ENCODE peak calls at places on chromosomes 12 and 14, in seven cellular contexts. A is dorsolateral prefrontal cortex; T is fibroblast of lung; W is HL-60; F is PC-3; G is CD8-positive, alpha-beta T cell; P is SK-N-SH. R is an unnamed sample.

GRCh38 chr14:91496790-91497189 is 13.3 kb downstream of the PPP4R3A start:
- DNase-seq in T (no peak), A (no peak), F (no peak), P (no peak), W (no peak), G (no peak), R (peak; percentile 23)

GRCh38 chr14:95465358-95465757 is 51.1 kb downstream of the SYNE3 start:
- DNase-seq in P (no peak), G (no peak), F (no peak), W (no peak), T (no peak), A (no peak), R (no peak)

GRCh38 chr12:47938093-47938492 is 25.3 kb upstream of the TMEM106C start:
- DNase-seq in W (no peak), A (no peak), F (peak; percentile 44), T (peak; percentile 50), G (no peak), P (no peak), R (peak; percentile 49)

GRCh38 chr14:92785601-92786426 is 8.3 kb upstream of the GOLGA5 start:
- DNase-seq in T (peak; percentile 92), W (no peak), F (peak; percentile 53), A (no peak), G (no peak), P (no peak), R (peak; percentile 79)

GRCh38 chr12:55726911-55727310 is 1.9 kb downstream of the CD63 start:
- DNase-seq in A (no peak), F (no peak), W (no peak), P (no peak), G (no peak), T (no peak), R (no peak)

GRCh38 chr12:79891506-79892162 is 43.3 kb downstream of the PPP1R12A start:
- DNase-seq in P (no peak), A (no peak), T (peak; percentile 17), G (no peak), F (no peak), W (no peak), R (no peak)

GRCh38 chr12:43968736-43969135 is 132.9 kb downstream of the TMEM117 start:
- DNase-seq in F (no peak), P (no peak), G (no peak), T (no peak), A (no peak), W (no peak), R (no peak)

GRCh38 chr12:33795536-33795935 is 226.8 kb upstream of the ALG10 start:
- DNase-seq in T (peak; percentile 23), W (no peak), G (no peak), P (no peak), A (no peak), F (peak; percentile 82), R (peak; percentile 29)

GRCh38 chr14:76352639-76353281 is 23.2 kb upstream of the ESRRB start:
- DNase-seq in W (peak; percentile 6), A (no peak), G (peak; percentile 36), T (peak; percentile 39), F (peak; percentile 30), P (peak; percentile 90), R (no peak)

GRCh38 chr12:29264424-29264823 is 115.3 kb downstream of the FAR2 start:
- DNase-seq in G (no peak), T (no peak), F (no peak), P (no peak), A (no peak), W (no peak), R (no peak)

GRCh38 chr14:95531473-95531872 is 3.4 kb upstream of the GLRX5 start:
- DNase-seq in F (peak; percentile 80), G (no peak), W (no peak), P (no peak), T (peak; percentile 85), A (no peak), R (peak; percentile 95)

GRCh38 chr12:45170456-45171042 is 45.3 kb upstream of the ANO6 start:
- DNase-seq in F (peak; percentile 85), W (peak; percentile 47), G (peak; percentile 69), P (peak; percentile 67), T (peak; percentile 64), A (peak; percentile 67), R (peak; percentile 63)

GRCh38 chr12:113118142-113118541 is 17.4 kb downstream of the RASAL1 start:
- DNase-seq in F (no peak), P (no peak), G (no peak), A (no peak), W (no peak), T (no peak), R (no peak)

GRCh38 chr12:89862511-89863331 is 154.1 kb upstream of the ATP2B1 start:
- DNase-seq in P (no peak), F (no peak), T (no peak), A (no peak), W (peak; percentile 55), G (peak; percentile 33), R (no peak)

GRCh38 chr12:124500232-124501079 is 67.0 kb downstream of the NCOR2 start:
- DNase-seq in W (no peak), G (no peak), F (peak; percentile 23), A (no peak), T (peak; percentile 92), P (no peak), R (peak; percentile 49)

GRCh38 chr14:100294213-100294962 is 11.9 kb downstream of the SLC25A29 start:
- DNase-seq in P (no peak), W (no peak), T (no peak), A (peak; percentile 43), F (no peak), G (no peak), R (no peak)

GRCh38 chr12:288687-289086 is 26.1 kb upstream of the SLC6A13 start:
- DNase-seq in A (no peak), P (no peak), T (peak; percentile 76), G (no peak), W (no peak), F (no peak), R (peak; percentile 77)

GRCh38 chr12:96471368-96472040 is 17.9 kb upstream of the CFAP54 start:
- DNase-seq in T (peak; percentile 88), W (no peak), A (no peak), F (peak; percentile 72), P (no peak), G (no peak), R (peak; percentile 69)

GRCh38 chr12:7142057-7142644 is 12.0 kb downstream of the CLSTN3 start:
- DNase-seq in A (no peak), F (peak; percentile 58), W (no peak), T (peak; percentile 11), G (peak; percentile 60), P (peak; percentile 66), R (peak; percentile 31)

GRCh38 chr12:120060196-120060595 is 56.4 kb downstream of the RAB35 start:
- DNase-seq in T (no peak), P (no peak), W (no peak), A (no peak), G (no peak), F (no peak), R (peak; percentile 60)

GRCh38 chr12:92602930-92603623 is 99.7 kb upstream of the PLEKHG7 start:
- DNase-seq in P (no peak), F (peak; percentile 37), A (no peak), G (no peak), W (no peak), T (peak; percentile 40), R (peak; percentile 61)

GRCh38 chr14:73995977-73996378 is 23.1 kb downstream of the ENTPD5 start:
- DNase-seq in F (no peak), T (no peak), P (no peak), W (no peak), G (no peak), A (no peak), R (no peak)

GRCh38 chr14:35985504-35986218 is 159.5 kb downstream of the BRMS1L start:
- DNase-seq in W (no peak), T (no peak), F (no peak), A (no peak), G (no peak), P (no peak), R (no peak)

GRCh38 chr14:35576260-35576659 is 42.3 kb downstream of the INSM2 start:
- DNase-seq in W (no peak), F (no peak), T (peak; percentile 14), G (no peak), P (no peak), A (no peak), R (peak; percentile 3)

DNA sequence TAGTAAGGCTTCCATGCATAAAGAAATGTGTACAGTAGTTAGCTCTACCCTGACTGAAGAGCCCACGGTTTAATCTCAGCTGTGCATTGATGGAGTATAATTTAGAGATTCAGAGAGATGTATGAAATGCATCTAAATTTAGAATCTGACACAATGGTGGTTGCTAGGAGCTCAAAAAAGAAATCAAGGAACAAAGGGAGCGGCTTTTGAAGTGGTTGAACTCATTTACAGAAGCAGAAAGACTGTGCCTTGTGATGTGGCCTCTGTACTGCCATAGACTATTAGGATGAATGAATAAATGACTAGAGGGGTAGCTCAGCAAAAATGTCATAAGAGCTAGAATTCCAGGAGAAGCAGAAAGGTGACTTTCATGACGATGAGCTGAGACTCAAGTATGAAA is 838.5 kb downstream of the RPS29 start:
- DNase-seq in P (no peak), G (no peak), F (no peak), T (no peak), W (no peak), A (no peak), R (no peak)
- H3K4me3 ChIP-seq in P (no peak overlapping the region), G (no peak overlapping the region), F (no peak overlapping the region), T (no peak overlapping the region), W (no peak overlapping the region), A (no peak overlapping the region), R (no peak overlapping the region)

GRCh38 chr14:51095854-51096823 is 1.2 kb upstream of the TRIM9 start:
- DNase-seq in G (peak; percentile 20), A (peak; percentile 90), F (no peak), P (peak; percentile 31), T (peak; percentile 59), W (no peak), R (peak; percentile 67)
- H3K27me3 ChIP-seq in G (no peaks in the 10 kb centered on the region), A (no peaks in the 10 kb centered on the region), F (peaks cover 6% of the 10 kb centered on the region), P (no peaks in the 10 kb centered on the region), T (peaks cover 27% of the 10 kb centered on the region), W (peaks cover 27% of the 10 kb centered on the region), R (peaks cover 13% of the 10 kb centered on the region)

DNA sequence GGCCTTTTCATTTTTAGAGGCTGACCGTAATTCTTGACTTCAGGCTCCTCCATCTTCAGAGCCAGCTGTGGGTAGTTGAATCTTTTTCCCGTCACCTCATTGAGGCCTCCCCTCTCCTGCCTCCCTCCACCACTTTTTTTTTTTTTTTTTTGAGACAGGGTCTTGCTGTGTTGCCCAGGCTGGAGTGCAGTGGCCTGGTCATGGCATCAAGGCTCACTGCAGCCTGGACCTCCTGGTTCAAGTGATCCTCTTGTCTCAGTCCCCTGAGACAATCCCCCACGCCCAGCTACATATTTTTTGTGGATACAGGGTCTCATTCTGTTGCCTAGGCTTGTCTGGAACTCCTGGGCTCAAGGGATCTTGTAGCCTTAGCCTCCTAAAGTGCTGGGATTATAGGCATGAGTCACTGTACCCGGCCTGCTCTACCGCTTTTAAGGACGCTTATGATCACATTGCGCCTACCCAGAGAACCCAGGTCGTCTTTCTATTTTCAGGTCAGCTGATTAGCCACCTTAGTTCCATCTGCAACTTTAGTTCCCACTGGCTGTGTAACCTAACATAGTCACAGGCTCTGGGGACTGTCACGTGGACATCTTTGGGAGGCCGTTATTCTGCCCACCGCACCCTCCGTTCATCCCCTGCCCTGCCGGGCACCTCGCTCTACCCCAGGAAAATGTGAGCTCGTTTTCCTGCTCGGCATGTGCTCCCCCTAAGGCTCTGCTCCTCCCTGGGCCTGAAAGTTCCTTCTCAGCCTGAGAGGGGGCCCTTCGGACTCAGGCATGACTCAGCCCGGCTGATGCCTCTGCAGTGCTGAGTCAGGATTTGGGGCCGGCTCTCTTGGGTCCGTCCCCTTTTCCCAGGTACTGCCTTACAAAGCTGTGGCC is 13.4 kb downstream of the TNFAIP2 start:
- DNase-seq in G (no peak), T (peak; percentile 64), F (peak; percentile 84), W (no peak), P (no peak), A (peak; percentile 68), R (peak; percentile 63)
- TF ChIP-seq CTCF in G (no peak), T (no peak), F (no peak), W (no peak), P (peak; percentile 10), A (no peak), R (no peak)

GRCh38 chr14:49692191-49692757 is 646 bp upstream of the KLHDC1 start:
- DNase-seq in F (no peak), G (no peak), T (no peak), A (no peak), W (no peak), P (no peak), R (peak; percentile 33)
- H3K4me3 ChIP-seq in F (peak overlapping the region; percentile 87), G (peak overlapping the region; percentile 49), T (peak overlapping the region; percentile 73), A (peak overlapping the region; percentile 70), W (no peak overlapping the region), P (peak overlapping the region; percentile 78), R (peak overlapping the region; percentile 89)

R was measured in bronchial epithelial cell.